ENCODE peak calls at places on chromosome 17, in seven cellular contexts. H, B, I, J, O, R and Q are unnamed samples.

GRCh38 chr17:65559802-65560627 is 1.4 kb downstream of the AXIN2 start:
- DNase-seq in H (no peak), B (no peak), I (no peak), J (peak; percentile 67), O (peak; percentile 84), R (peak; percentile 25), Q (no peak)

GRCh38 chr17:3002538-3003301 is 60.7 kb downstream of the OR1D5 start:
- DNase-seq in H (no peak), B (peak; percentile 86), I (no peak), J (no peak), O (peak; percentile 90), R (no peak), Q (no peak)

GRCh38 chr17:1605681-1606351 is 22.8 kb downstream of the SLC43A2 start:
- DNase-seq in H (no peak), B (no peak), I (no peak), J (no peak), O (no peak), R (no peak), Q (no peak)

GRCh38 chr17:64385187-64386083 is 5.2 kb downstream of the PECAM1 start:
- DNase-seq in H (peak; percentile 23), B (no peak), I (peak; percentile 46), J (peak; percentile 53), O (peak; percentile 80), R (peak; percentile 43), Q (no peak)

GRCh38 chr17:78641243-78641642 is 64.0 kb upstream of the DNAH17 start:
- DNase-seq in H (no peak), B (no peak), I (peak; percentile 8), J (no peak), O (peak; percentile 19), R (no peak), Q (no peak)

GRCh38 chr17:19004601-19005441 is at the start of gene FAM83G:
- DNase-seq in H (peak; percentile 42), B (peak; percentile 89), I (peak; percentile 51), J (peak; percentile 90), O (peak; percentile 93), R (peak; percentile 32), Q (peak; percentile 95)

GRCh38 chr17:64095144-64095882 is 34.6 kb downstream of the ERN1 start:
- DNase-seq in H (no peak), B (no peak), I (peak; percentile 75), J (no peak), O (no peak), R (no peak), Q (no peak)

GRCh38 chr17:21059761-21060160 is 16.9 kb upstream of the USP22 start:
- DNase-seq in H (no peak), B (no peak), I (no peak), J (no peak), O (no peak), R (no peak), Q (no peak)

GRCh38 chr17:76357597-76358158 is 4.0 kb upstream of the PRPSAP1 start:
- DNase-seq in H (no peak), B (no peak), I (no peak), J (no peak), O (no peak), R (no peak), Q (no peak)

GRCh38 chr17:52297230-52298010 is 138.9 kb upstream of the CA10 start:
- DNase-seq in H (no peak), B (no peak), I (no peak), J (peak; percentile 1), O (no peak), R (no peak), Q (no peak)

GRCh38 chr17:82615084-82616020 is 32.9 kb downstream of the WDR45B start:
- DNase-seq in H (no peak), B (no peak), I (no peak), J (no peak), O (peak; percentile 58), R (no peak), Q (no peak)

GRCh38 chr17:39239640-39240314 is 14.0 kb upstream of the STAC2 start:
- DNase-seq in H (no peak), B (peak; percentile 76), I (peak; percentile 59), J (peak; percentile 68), O (peak; percentile 89), R (no peak), Q (no peak)

GRCh38 chr17:6070895-6071511 is 824 bp downstream of the WSCD1 start:
- DNase-seq in H (no peak), B (no peak), I (no peak), J (peak; percentile 38), O (no peak), R (no peak), Q (no peak)

GRCh38 chr17:21252875-21253645 is at the start of gene NATD1:
- DNase-seq in H (peak; percentile 88), B (peak; percentile 91), I (peak; percentile 65), J (peak; percentile 93), O (peak; percentile 96), R (peak; percentile 85), Q (peak; percentile 86)

GRCh38 chr17:4533522-4534502 is 21.4 kb downstream of the MYBBP1A start:
- DNase-seq in H (no peak), B (no peak), I (no peak), J (no peak), O (no peak), R (peak; percentile 35), Q (no peak)

GRCh38 chr17:44971776-44972483 is 3.8 kb upstream of the C1QL1 start:
- DNase-seq in H (no peak), B (no peak), I (no peak), J (no peak), O (no peak), R (no peak), Q (no peak)

GRCh38 chr17:68567035-68567434 is 34.1 kb downstream of the FAM20A start:
- DNase-seq in H (no peak), B (no peak), I (no peak), J (no peak), O (no peak), R (no peak), Q (no peak)

GRCh38 chr17:63675607-63676539 is 24.1 kb downstream of the LIMD2 start:
- DNase-seq in H (no peak), B (peak; percentile 32), I (peak; percentile 76), J (no peak), O (no peak), R (peak; percentile 63), Q (peak; percentile 57)

GRCh38 chr17:34261568-34261967 is 6.5 kb downstream of the CCL2 start:
- DNase-seq in H (no peak), B (no peak), I (no peak), J (no peak), O (no peak), R (no peak), Q (no peak)

GRCh38 chr17:40518401-40519088 is 17.1 kb upstream of the TNS4 start:
- DNase-seq in H (no peak), B (no peak), I (peak; percentile 71), J (peak; percentile 96), O (peak; percentile 51), R (no peak), Q (peak; percentile 85)

GRCh38 chr17:77416096-77416713 is 275.4 kb downstream of the SEC14L1 start:
- DNase-seq in H (no peak), B (no peak), I (no peak), J (no peak), O (no peak), R (no peak), Q (no peak)

GRCh38 chr17:56499799-56500388 is 93.6 kb upstream of the NOG start:
- DNase-seq in H (no peak), B (no peak), I (peak; percentile 57), J (no peak), O (no peak), R (peak; percentile 13), Q (no peak)

GRCh38 chr17:37358098-37358829 is 17.5 kb upstream of the C17orf78 start:
- DNase-seq in H (peak; percentile 30), B (peak; percentile 56), I (no peak), J (peak; percentile 82), O (peak; percentile 81), R (no peak), Q (no peak)

GRCh38 chr17:44350733-44351226 is 5.7 kb downstream of the GRN start:
- DNase-seq in H (no peak), B (peak; percentile 78), I (no peak), J (peak; percentile 96), O (peak; percentile 92), R (no peak), Q (no peak)

GRCh38 chr17:59165933-59166342 is 10.4 kb downstream of the PRR11 start:
- DNase-seq in H (no peak), B (peak; percentile 31), I (peak; percentile 49), J (peak; percentile 68), O (no peak), R (no peak), Q (no peak)

GRCh38 chr17:79374807-79375206 is 236.0 kb downstream of the RBFOX3 start:
- DNase-seq in H (no peak), B (no peak), I (no peak), J (no peak), O (no peak), R (no peak), Q (no peak)

GRCh38 chr17:50603340-50603739 is 31.3 kb upstream of the ABCC3 start:
- DNase-seq in H (no peak), B (no peak), I (no peak), J (peak; percentile 68), O (no peak), R (no peak), Q (no peak)
- TF ChIP-seq CTCF in H (no peak), B (no peak), I (peak; percentile 58), J (no peak), O (no peak), R (no peak), Q (no peak)

DNA sequence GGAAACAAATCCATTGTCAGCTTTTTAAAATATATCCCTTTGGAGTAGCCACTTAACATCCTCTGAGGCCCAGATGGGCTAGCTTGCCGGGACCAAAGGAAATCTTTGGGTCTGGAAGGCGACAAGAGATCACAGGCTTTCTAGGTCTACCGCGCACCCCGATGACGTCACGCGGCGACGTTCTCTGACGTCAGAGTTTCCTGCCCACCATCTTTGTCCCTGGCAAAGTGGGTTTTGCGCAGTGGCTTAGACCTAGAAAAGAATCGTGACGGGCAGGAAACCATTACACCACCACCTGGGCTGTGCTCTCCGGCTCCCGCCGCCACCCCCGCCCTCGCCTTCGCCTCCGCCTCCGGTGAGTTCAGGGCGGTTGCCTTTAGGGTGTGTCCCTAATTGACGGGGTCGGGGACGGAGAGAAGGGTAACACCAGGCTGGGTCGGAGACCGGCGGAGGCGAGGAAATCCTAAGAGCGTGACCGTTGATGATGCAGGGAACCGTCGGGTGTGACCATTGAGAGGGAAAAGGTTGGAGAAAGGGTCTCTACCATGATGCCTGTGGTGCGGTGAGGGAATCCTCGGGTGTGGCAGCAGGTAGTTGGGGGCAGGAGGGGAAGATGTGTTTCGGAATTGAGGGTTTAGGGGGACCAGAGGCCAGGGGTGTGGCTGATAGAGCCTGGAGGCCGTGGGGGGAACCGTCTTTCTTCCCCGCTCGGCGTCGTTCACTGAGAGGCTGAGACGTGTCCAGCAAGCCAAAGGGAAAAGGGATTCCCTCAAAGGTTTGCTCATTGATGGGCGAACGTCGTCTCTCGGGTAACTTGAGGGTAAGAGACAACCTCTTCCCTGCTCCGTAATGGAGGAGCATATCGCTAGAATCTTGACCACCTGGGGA is at the start of gene AP2B1:
- DNase-seq in H (peak; percentile 82), B (peak; percentile 88), I (peak; percentile 95), J (peak; percentile 95), O (peak; percentile 97), R (peak; percentile 93), Q (peak; percentile 99)
- TF ChIP-seq POLR2A in H (peak; percentile 65), B (peak; percentile 37), I (peak; percentile 90), J (peak; percentile 76), O (peak; percentile 92), R (peak; percentile 60), Q (no peak)

GRCh38 chr17:48723555-48724239 is 712 bp downstream of the PRAC2 start:
- DNase-seq in H (no peak), B (no peak), I (no peak), J (no peak), O (no peak), R (no peak), Q (peak; percentile 92)
- H3K4me3 ChIP-seq in H (no peak overlapping the region), B (peak overlapping the region; percentile 28), I (no peak overlapping the region), J (no peak overlapping the region), O (peak overlapping the region; percentile 48), R (no peak overlapping the region), Q (no peak overlapping the region)

GRCh38 chr17:81254955-81255717 is 16.0 kb downstream of the NDUFAF8 start:
- DNase-seq in H (peak; percentile 91), B (no peak), I (no peak), J (peak; percentile 74), O (peak; percentile 86), R (peak; percentile 53), Q (peak; percentile 94)
- TF ChIP-seq CTCF in H (peak; percentile 50), B (peak; percentile 67), I (peak; percentile 37), J (peak; percentile 49), O (peak; percentile 42), R (peak; percentile 62), Q (no peak)